ENCODE peak calls at places on chromosome 1, in eight cellular contexts. R is sigmoid colon; S is mucosa of descending colon; K is left ventricle myocardium inferior; U is CD8-positive, alpha-beta memory T cell; B is hepatocyte; L is K562; W is naive thymus-derived CD4-positive, alpha-beta T cell. O is an unnamed sample.

GRCh38 chr1:155124503-155125463 is 2.9 kb upstream of the EFNA1 start:
- DNase-seq in U (no peak), L (no peak), B (no peak), K (no peak), W (no peak), R (no peak), S (peak; percentile 66), O (no peak)

GRCh38 chr1:229674042-229674441 is 48.0 kb downstream of the URB2 start:
- DNase-seq in U (no peak), K (no peak), W (peak; percentile 11), R (no peak), B (no peak), L (no peak), S (no peak), O (no peak)

GRCh38 chr1:221161571-221162041 is 282.4 kb downstream of the HLX start:
- DNase-seq in S (peak; percentile 12), B (no peak), U (no peak), R (no peak), W (no peak), L (no peak), K (no peak), O (no peak)

GRCh38 chr1:210239295-210240155 is 6.9 kb downstream of the SERTAD4 start:
- DNase-seq in K (no peak), U (no peak), W (no peak), R (peak; percentile 79), L (peak; percentile 26), B (peak; percentile 57), S (no peak), O (no peak)

GRCh38 chr1:34978926-34979325 is 6.2 kb downstream of the TMEM35B start:
- DNase-seq in L (no peak), W (no peak), R (no peak), K (no peak), S (no peak), U (no peak), B (no peak), O (no peak)

GRCh38 chr1:28855469-28855944 is 43.5 kb downstream of the OPRD1 start:
- DNase-seq in R (no peak), B (no peak), K (no peak), U (no peak), S (no peak), W (no peak), L (no peak), O (no peak)

GRCh38 chr1:218383051-218383450 is 37.9 kb downstream of the TGFB2 start:
- DNase-seq in W (no peak), L (no peak), K (no peak), S (no peak), B (no peak), U (no peak), R (no peak), O (no peak)

GRCh38 chr1:39107891-39108290 is 81.7 kb downstream of the NDUFS5 start:
- DNase-seq in R (no peak), U (no peak), L (no peak), W (no peak), S (no peak), B (no peak), K (no peak), O (no peak)

GRCh38 chr1:201361652-201362504 is 15.6 kb downstream of the TNNT2 start:
- DNase-seq in W (no peak), S (peak; percentile 47), B (peak; percentile 71), U (no peak), K (peak; percentile 19), R (no peak), L (peak; percentile 66), O (no peak)

DNA sequence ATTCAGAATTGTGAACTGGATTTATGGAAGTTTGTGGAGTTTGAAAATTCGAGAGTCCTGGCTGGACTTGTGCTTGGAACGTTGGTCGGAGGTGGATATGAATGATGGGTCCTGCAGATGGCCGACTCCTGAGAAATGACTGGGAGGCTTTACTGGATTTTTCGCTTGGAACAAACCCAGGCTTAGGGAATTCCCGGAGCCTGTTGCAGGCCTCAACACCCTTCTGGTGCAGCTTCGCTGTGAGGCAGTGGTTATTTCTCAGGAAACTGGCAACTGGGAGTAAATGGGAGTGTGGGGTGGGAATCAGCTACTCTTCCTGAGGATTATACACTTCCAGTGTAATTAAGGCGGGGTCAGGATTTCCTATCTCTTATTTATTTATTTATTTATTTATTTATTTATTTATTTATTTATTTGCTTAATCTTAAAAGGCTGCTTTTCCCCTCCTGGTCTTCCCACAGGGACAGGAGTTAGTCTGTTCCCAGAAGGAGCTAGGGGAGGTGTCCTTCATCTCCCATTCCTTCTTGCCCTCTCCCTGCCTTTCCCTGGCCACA is 21.1 kb downstream of the MAPKAPK2 start:
- DNase-seq in B (no peak), W (no peak), S (no peak), R (peak; percentile 69), L (no peak), K (no peak), U (no peak), O (no peak)
- H3K4me1 ChIP-seq in B (peaks cover 57% of the 10 kb centered on the region), W (peaks cover 58% of the 10 kb centered on the region), S (peaks cover 46% of the 10 kb centered on the region), R (peaks cover 96% of the 10 kb centered on the region), L (peaks cover 35% of the 10 kb centered on the region), K (peaks cover 100% of the 10 kb centered on the region), U (peaks cover 71% of the 10 kb centered on the region), O (peaks cover 16% of the 10 kb centered on the region)

GRCh38 chr1:223712184-223712855 is at the start of gene CAPN2:
- DNase-seq in U (peak; percentile 53), L (peak; percentile 88), K (peak; percentile 85), R (peak; percentile 93), S (peak; percentile 81), W (peak; percentile 48), B (peak; percentile 96), O (no peak)

GRCh38 chr1:223711838-223712183 is 528 bp upstream of the CAPN2 start:
- DNase-seq in B (no peak), R (no peak), K (no peak), S (no peak), U (no peak), L (no peak), W (no peak), O (no peak)

GRCh38 chr1:223713546-223714420 is 1.4 kb downstream of the CAPN2 start:
- DNase-seq in L (peak; percentile 42), S (peak; percentile 62), U (peak; percentile 28), R (no peak), W (no peak), B (no peak), K (no peak), O (no peak)

GRCh38 chr1:223714421-223714724 is 2.0 kb downstream of the CAPN2 start:
- DNase-seq in K (no peak), R (no peak), U (no peak), B (no peak), S (no peak), W (no peak), L (no peak), O (no peak)

GRCh38 chr1:223712856-223713494 is 636 bp downstream of the CAPN2 start:
- DNase-seq in R (peak; percentile 74), U (peak; percentile 48), K (peak; percentile 47), W (peak; percentile 44), S (peak; percentile 51), L (peak; percentile 52), B (no peak), O (no peak)
- H3K4me1 ChIP-seq in R (peaks cover 43% of the 10 kb centered on the region), U (peaks cover 72% of the 10 kb centered on the region), K (peaks cover 87% of the 10 kb centered on the region), W (peaks cover 60% of the 10 kb centered on the region), S (peaks cover 55% of the 10 kb centered on the region), L (peaks cover 59% of the 10 kb centered on the region), B (peaks cover 42% of the 10 kb centered on the region), O (peaks cover 2% of the 10 kb centered on the region)

GRCh38 chr1:101025680-101026393 is at the start of gene DPH5:
- DNase-seq in W (peak; percentile 91), R (peak; percentile 91), K (peak; percentile 90), S (peak; percentile 96), L (peak; percentile 94), U (peak; percentile 90), B (peak; percentile 93), O (peak; percentile 43)
- H3K4me1 ChIP-seq in W (peaks cover 44% of the 10 kb centered on the region), R (peaks cover 16% of the 10 kb centered on the region), K (peaks cover 44% of the 10 kb centered on the region), S (peaks cover 12% of the 10 kb centered on the region), L (peaks cover 8% of the 10 kb centered on the region), U (peaks cover 57% of the 10 kb centered on the region), B (peaks cover 12% of the 10 kb centered on the region), O (no peaks in the 10 kb centered on the region)

DNA sequence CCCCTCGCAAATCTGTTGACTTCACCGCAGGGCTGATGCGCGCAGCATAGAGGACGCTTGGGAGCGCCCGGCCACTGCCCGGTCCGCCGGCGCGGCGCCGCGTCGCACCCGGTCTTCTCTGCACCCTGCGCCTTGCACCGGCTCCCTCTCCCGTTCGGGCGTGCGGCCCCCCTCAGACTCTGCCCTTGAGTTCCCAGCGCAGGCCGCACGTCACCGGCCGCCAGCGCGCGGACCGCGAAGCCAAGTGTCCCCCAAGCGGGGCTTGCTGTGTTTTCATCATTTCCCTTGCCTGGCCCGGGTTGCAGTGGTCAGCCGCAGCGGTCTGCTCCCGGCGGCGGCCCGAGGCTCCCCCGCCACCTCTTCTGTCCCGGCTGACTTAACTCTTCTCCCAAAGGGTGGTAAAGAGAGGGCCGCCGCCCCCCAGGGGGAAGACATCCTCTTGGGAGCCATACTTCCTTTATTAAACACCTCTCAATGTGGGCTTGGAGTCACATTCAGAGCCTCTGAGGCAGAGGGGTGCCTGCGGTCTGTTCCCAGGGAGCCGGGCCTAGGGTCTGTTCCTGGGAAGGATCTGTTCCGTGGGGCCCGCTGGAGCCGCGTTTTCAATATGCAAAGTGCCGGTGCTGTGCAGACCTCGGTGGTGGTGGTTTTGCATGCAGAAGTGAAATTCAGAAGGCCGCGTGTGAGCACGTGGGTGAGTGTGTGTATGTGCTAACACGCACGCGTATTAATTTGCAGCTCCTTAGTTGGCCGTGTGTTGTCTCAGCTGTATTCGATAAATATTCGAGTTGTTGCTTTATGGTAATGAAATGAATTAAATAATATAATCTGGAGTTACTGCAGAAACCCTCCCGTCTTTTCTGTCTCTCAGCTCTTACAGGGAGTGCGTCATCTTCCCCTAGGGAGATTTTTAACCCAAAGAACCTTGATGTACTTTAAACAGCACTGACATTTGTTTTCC is 17.6 kb downstream of the PBX1 start:
- DNase-seq in U (no peak), W (no peak), L (no peak), S (no peak), R (peak; percentile 74), K (peak; percentile 41), B (no peak), O (no peak)
- H3K4me1 ChIP-seq in U (no peaks in the 10 kb centered on the region), W (no peaks in the 10 kb centered on the region), L (no peaks in the 10 kb centered on the region), S (no peaks in the 10 kb centered on the region), R (peaks cover 81% of the 10 kb centered on the region), K (peaks cover 75% of the 10 kb centered on the region), B (peaks cover 41% of the 10 kb centered on the region), O (peaks cover 15% of the 10 kb centered on the region)

O was measured in iPS DF 6.9.